ENCODE peak calls at places on chromosomes 6 and 20, in ten cellular contexts. A is cardiac muscle cell, M is H1, O is breast epithelium, H is fibroblast of mammary gland, Q is OCI-LY7, E is pancreas, Z is ovary, D is heart right ventricle, L is heart left ventricle. X is an unnamed sample.

GRCh38 chr6:112906737-112907136 is 559.6 kb downstream of the RFPL4B start:
- DNase-seq in Z (no peak), O (no peak), M (no peak), D (peak; percentile 50), A (peak; percentile 18), E (no peak), L (peak; percentile 35), H (peak; percentile 91), Q (no peak), X (peak; percentile 98)

GRCh38 chr6:79949235-79949634 is 1.9 kb upstream of the ELOVL4 start:
- DNase-seq in A (peak; percentile 72), Z (no peak), M (peak; percentile 72), H (peak; percentile 79), E (peak; percentile 28), L (peak; percentile 24), D (peak; percentile 9), Q (peak; percentile 87), O (no peak), X (peak; percentile 80)

GRCh38 chr6:108562503-108562993 is 1.8 kb downstream of the FOXO3 start:
- DNase-seq in Q (no peak), M (peak; percentile 79), D (peak; percentile 78), Z (peak; percentile 70), O (no peak), L (peak; percentile 75), A (peak; percentile 72), E (peak; percentile 76), H (peak; percentile 79), X (peak; percentile 81)

GRCh38 chr20:17871181-17871580 is 97.4 kb downstream of the SNX5 start:
- DNase-seq in Q (no peak), H (no peak), L (no peak), Z (no peak), D (no peak), A (no peak), O (no peak), E (no peak), M (no peak), X (no peak)

GRCh38 chr6:3363296-3364025 is 93.4 kb downstream of the SLC22A23 start:
- DNase-seq in M (no peak), D (no peak), H (no peak), L (no peak), Q (no peak), O (peak; percentile 90), E (peak; percentile 93), A (no peak), Z (no peak), X (no peak)

GRCh38 chr6:41630069-41630468 is 8.2 kb upstream of the MDFI start:
- DNase-seq in H (no peak), Z (no peak), A (no peak), O (no peak), E (no peak), L (no peak), D (no peak), M (no peak), Q (no peak), X (no peak)

GRCh38 chr6:17565399-17565798 is 34.7 kb upstream of the FAM8A1 start:
- DNase-seq in Q (peak; percentile 22), H (no peak), L (no peak), M (no peak), A (no peak), O (no peak), E (no peak), D (no peak), Z (no peak), X (no peak)

GRCh38 chr6:119361209-119361608 is 11.6 kb upstream of the MAN1A1 start:
- DNase-seq in O (no peak), A (peak; percentile 53), M (no peak), L (no peak), Q (no peak), E (no peak), D (no peak), H (no peak), Z (no peak), X (no peak)

GRCh38 chr6:156160788-156161150 is 616.4 kb upstream of the ARID1B start:
- DNase-seq in L (no peak), H (no peak), Z (no peak), O (no peak), Q (no peak), M (no peak), A (no peak), D (no peak), E (no peak), X (no peak)

GRCh38 chr6:111874030-111874425 is 776 bp upstream of the FYN start:
- DNase-seq in Q (peak; percentile 65), M (no peak), H (no peak), Z (no peak), O (no peak), D (peak; percentile 37), L (peak; percentile 41), A (no peak), E (no peak), X (no peak)

GRCh38 chr6:96014846-96015245 is 928 bp upstream of the FUT9 start:
- DNase-seq in D (no peak), O (no peak), E (no peak), Q (no peak), Z (no peak), A (no peak), H (no peak), L (no peak), M (no peak), X (no peak)

GRCh38 chr20:33649201-33649631 is 12.9 kb upstream of the C20orf144 start:
- DNase-seq in D (no peak), E (peak; percentile 20), O (no peak), Q (no peak), H (peak; percentile 33), A (no peak), Z (peak; percentile 79), M (no peak), L (peak; percentile 76), X (peak; percentile 55)

GRCh38 chr6:138535728-138536454 is 36.6 kb upstream of the NHSL1 start:
- DNase-seq in A (no peak), Q (no peak), E (no peak), D (peak; percentile 15), O (no peak), Z (no peak), L (no peak), H (no peak), M (no peak), X (no peak)

GRCh38 chr6:161481786-161482516 is 208.1 kb upstream of the AGPAT4 start:
- DNase-seq in H (peak; percentile 74), Q (no peak), O (no peak), M (no peak), D (no peak), E (no peak), L (no peak), A (no peak), Z (no peak), X (no peak)

GRCh38 chr6:134529921-134530320 is 212.0 kb upstream of the SGK1 start:
- DNase-seq in Q (no peak), O (no peak), H (peak; percentile 68), M (no peak), A (no peak), L (no peak), Z (no peak), E (no peak), D (no peak), X (no peak)

GRCh38 chr6:130810307-130811030 is 16.7 kb upstream of the SMLR1 start:
- DNase-seq in M (no peak), H (no peak), E (no peak), D (no peak), L (no peak), Q (no peak), Z (no peak), A (peak; percentile 5), O (no peak), X (peak; percentile 19)

GRCh38 chr20:63653041-63653973 is at the start of gene STMN3:
- DNase-seq in L (peak; percentile 92), A (peak; percentile 97), H (peak; percentile 80), D (peak; percentile 90), E (peak; percentile 86), Q (peak; percentile 42), O (peak; percentile 88), Z (peak; percentile 94), M (peak; percentile 95), X (peak; percentile 87)
- H3K4me3 ChIP-seq in L (peak within 1 kb of the TSS; percentile 56), A (peak within 1 kb of the TSS; percentile 50), H (peak within 1 kb of the TSS; percentile 45), D (peak within 1 kb of the TSS; percentile 63), E (peak within 1 kb of the TSS; percentile 55), Q (no peak within 1 kb of the TSS), O (peak within 1 kb of the TSS; percentile 85), Z (peak within 1 kb of the TSS; percentile 41), M (peak within 1 kb of the TSS; percentile 37), X (peak within 1 kb of the TSS; percentile 70)

DNA sequence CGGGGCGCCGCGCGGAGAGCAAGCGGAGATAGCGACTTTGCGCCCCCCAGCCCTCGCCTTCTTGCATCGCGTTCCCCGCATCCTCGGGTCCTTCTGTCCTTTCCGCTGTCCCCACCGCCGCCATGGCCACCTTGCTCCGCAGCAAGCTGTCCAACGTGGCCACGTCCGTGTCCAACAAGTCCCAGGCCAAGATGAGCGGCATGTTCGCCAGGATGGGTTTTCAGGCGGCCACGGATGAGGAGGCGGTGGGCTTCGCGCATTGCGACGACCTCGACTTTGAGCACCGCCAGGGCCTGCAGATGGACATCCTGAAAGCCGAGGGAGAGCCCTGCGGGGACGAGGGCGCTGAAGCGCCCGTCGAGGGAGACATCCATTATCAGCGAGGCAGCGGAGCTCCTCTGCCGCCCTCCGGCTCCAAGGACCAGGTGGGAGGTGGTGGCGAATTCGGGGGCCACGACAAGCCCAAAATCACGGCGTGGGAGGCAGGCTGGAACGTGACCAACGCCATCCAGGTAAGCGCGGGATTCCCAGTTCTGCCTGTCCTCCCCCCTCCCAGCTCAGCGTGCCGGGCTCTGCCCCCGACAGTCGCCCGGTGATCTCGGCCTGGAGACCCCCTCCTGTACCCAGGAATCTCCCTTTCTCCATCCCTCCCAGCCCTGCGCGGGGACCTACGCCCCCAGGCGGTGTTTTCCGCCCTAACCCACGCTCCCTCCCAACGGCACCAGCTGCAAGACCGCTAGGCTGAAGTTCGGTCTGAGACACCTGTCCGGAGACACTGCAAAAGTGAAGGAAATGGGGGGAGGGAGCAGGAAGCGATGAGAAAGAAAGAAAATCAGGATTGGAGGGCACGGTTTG is 544 bp downstream of the SLC32A1 start:
- DNase-seq in H (no peak), A (no peak), E (no peak), M (peak; percentile 80), L (no peak), Z (no peak), Q (peak; percentile 75), D (no peak), O (no peak), X (no peak)
- TF ChIP-seq CTCF in H (no peak), A (peak; percentile 10), E (no peak), M (peak; percentile 34), L (no peak), Z (no peak), Q (peak; percentile 68), D (no peak), O (no peak), X (no peak)

GRCh38 chr6:30322527-30323501 is 3.9 kb upstream of the TRIM39 start:
- DNase-seq in A (no peak), E (no peak), O (no peak), M (no peak), L (no peak), Z (no peak), D (no peak), H (peak; percentile 87), Q (no peak), X (peak; percentile 41)
- H3K4me3 ChIP-seq in A (no peak overlapping the region), E (no peak overlapping the region), O (no peak overlapping the region), M (no peak overlapping the region), L (no peak overlapping the region), Z (no peak overlapping the region), D (no peak overlapping the region), H (no peak overlapping the region), Q (no peak overlapping the region), X (no peak overlapping the region)

DNA sequence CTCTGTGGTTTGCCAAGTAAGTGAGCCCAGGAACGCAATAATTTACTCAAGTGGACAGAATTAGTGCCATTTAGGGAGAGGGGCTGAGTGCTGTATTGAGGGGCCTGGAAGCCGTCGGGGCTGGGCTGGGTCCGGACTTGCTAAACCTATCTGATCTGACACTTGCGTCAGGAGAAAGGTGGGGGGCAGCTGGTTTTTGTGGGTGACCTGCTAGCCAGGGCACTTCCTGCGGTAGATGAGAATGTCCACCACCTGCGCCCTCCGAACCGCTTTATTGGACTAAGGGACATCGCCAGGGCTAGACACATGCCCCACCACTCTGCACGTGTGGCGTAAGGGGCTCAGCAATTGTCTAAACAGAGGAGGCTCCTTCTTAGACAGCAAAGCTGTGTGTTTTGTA is 139.1 kb downstream of the CDH4 start:
- DNase-seq in D (no peak), E (no peak), H (no peak), O (no peak), L (no peak), M (no peak), Q (no peak), Z (no peak), A (no peak), X (no peak)
- TF ChIP-seq CTCF in D (no peak), E (no peak), H (no peak), O (no peak), L (no peak), M (no peak), Q (no peak), Z (no peak), A (no peak), X (no peak)

X was measured in fibroblast of the aortic adventitia.